ENCODE peak calls at places on chromosomes 4 and X, in seven cellular contexts. One of them, this sample, is unnamed. For H3K4me1, the result is how much of the 10 kb centered on the place peaks cover.

GRCh38 chr4:44760142-44760898 is 34.0 kb upstream of the GNPDA2 start:
- DNase-seq in neural progenitor cell: peak
- DNase-seq in psoas muscle: no peak
- DNase-seq in right atrium auricular region: no peak
- DNase-seq in lower lobe of right lung: no peak
- DNase-seq in GM23338: peak
- DNase-seq in PC-3: peak
- DNase-seq in this sample: no peak

GRCh38 chr4:5912614-5913019 is 19.7 kb upstream of the CRMP1 start:
- DNase-seq in neural progenitor cell: no peak
- DNase-seq in psoas muscle: no peak
- DNase-seq in right atrium auricular region: no peak
- DNase-seq in lower lobe of right lung: no peak
- DNase-seq in GM23338: peak
- DNase-seq in PC-3: no peak
- DNase-seq in this sample: no peak

GRCh38 chrX:11787564-11787963 is 29.5 kb downstream of the MSL3 start:
- DNase-seq in neural progenitor cell: peak
- DNase-seq in psoas muscle: peak
- DNase-seq in right atrium auricular region: peak
- DNase-seq in lower lobe of right lung: peak
- DNase-seq in GM23338: peak
- DNase-seq in PC-3: peak
- DNase-seq in this sample: no peak

GRCh38 chr4:147194604-147195003 is 248.9 kb upstream of the TTC29 start:
- DNase-seq in neural progenitor cell: no peak
- DNase-seq in psoas muscle: no peak
- DNase-seq in right atrium auricular region: no peak
- DNase-seq in lower lobe of right lung: no peak
- DNase-seq in GM23338: no peak
- DNase-seq in PC-3: no peak
- DNase-seq in this sample: no peak

GRCh38 chr4:175499735-175500352 is 312.2 kb downstream of the GPM6A start:
- DNase-seq in neural progenitor cell: no peak
- DNase-seq in psoas muscle: no peak
- DNase-seq in right atrium auricular region: no peak
- DNase-seq in lower lobe of right lung: no peak
- DNase-seq in GM23338: no peak
- DNase-seq in PC-3: no peak
- DNase-seq in this sample: no peak

GRCh38 chr4:24655971-24656370 is 71.6 kb upstream of the DHX15 start:
- DNase-seq in neural progenitor cell: no peak
- DNase-seq in psoas muscle: no peak
- DNase-seq in right atrium auricular region: no peak
- DNase-seq in lower lobe of right lung: no peak
- DNase-seq in GM23338: peak
- DNase-seq in PC-3: peak
- DNase-seq in this sample: no peak

GRCh38 chr4:10092481-10093272 is 23.9 kb downstream of the WDR1 start:
- DNase-seq in neural progenitor cell: peak
- DNase-seq in psoas muscle: peak
- DNase-seq in right atrium auricular region: no peak
- DNase-seq in lower lobe of right lung: peak
- DNase-seq in GM23338: no peak
- DNase-seq in PC-3: no peak
- DNase-seq in this sample: peak

GRCh38 chrX:68249401-68249831 is 183.9 kb downstream of the OPHN1 start:
- DNase-seq in neural progenitor cell: no peak
- DNase-seq in psoas muscle: peak
- DNase-seq in right atrium auricular region: no peak
- DNase-seq in lower lobe of right lung: no peak
- DNase-seq in GM23338: no peak
- DNase-seq in PC-3: no peak
- DNase-seq in this sample: no peak

GRCh38 chrX:133402042-133402453 is 13.2 kb downstream of the GPC4 start:
- DNase-seq in neural progenitor cell: no peak
- DNase-seq in psoas muscle: no peak
- DNase-seq in right atrium auricular region: no peak
- DNase-seq in lower lobe of right lung: no peak
- DNase-seq in GM23338: no peak
- DNase-seq in PC-3: no peak
- DNase-seq in this sample: no peak

GRCh38 chr4:88967883-88968316 is 89.1 kb downstream of the FAM13A start:
- DNase-seq in neural progenitor cell: no peak
- DNase-seq in psoas muscle: no peak
- DNase-seq in right atrium auricular region: no peak
- DNase-seq in lower lobe of right lung: no peak
- DNase-seq in GM23338: no peak
- DNase-seq in PC-3: peak
- DNase-seq in this sample: no peak

GRCh38 chr4:5772528-5773270 is 61.7 kb downstream of the EVC start:
- DNase-seq in neural progenitor cell: no peak
- DNase-seq in psoas muscle: no peak
- DNase-seq in right atrium auricular region: peak
- DNase-seq in lower lobe of right lung: no peak
- DNase-seq in GM23338: no peak
- DNase-seq in PC-3: no peak
- DNase-seq in this sample: no peak

GRCh38 chr4:151727365-151727764 is 33.4 kb downstream of the GATB start:
- DNase-seq in neural progenitor cell: no peak
- DNase-seq in psoas muscle: no peak
- DNase-seq in right atrium auricular region: no peak
- DNase-seq in lower lobe of right lung: no peak
- DNase-seq in GM23338: no peak
- DNase-seq in PC-3: peak
- DNase-seq in this sample: no peak

GRCh38 chr4:169612869-169613859 is 781 bp upstream of the NEK1 start:
- DNase-seq in neural progenitor cell: peak
- DNase-seq in psoas muscle: peak
- DNase-seq in right atrium auricular region: peak
- DNase-seq in lower lobe of right lung: peak
- DNase-seq in GM23338: peak
- DNase-seq in PC-3: peak
- DNase-seq in this sample: peak

DNA sequence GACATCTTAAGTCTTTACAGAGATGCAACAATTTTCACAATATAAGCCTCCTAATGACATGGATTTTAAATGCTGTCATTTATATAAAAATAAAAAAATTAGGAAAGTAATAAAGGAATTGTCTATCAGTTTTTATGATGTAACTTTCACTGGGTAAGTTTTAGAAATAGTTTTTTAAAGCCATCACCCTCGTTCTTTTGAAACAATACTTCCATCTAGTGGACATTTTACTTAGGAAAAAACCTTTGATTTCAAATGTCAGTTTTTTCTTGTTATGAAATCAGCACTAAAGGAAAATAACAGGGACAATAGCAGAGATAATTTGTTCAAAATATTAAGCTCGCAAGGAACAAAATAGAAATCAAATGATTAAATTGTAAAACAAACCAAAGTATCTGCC is 24.3 kb upstream of the NDNF start:
- DNase-seq in neural progenitor cell: peak
- DNase-seq in psoas muscle: no peak
- DNase-seq in right atrium auricular region: no peak
- DNase-seq in lower lobe of right lung: no peak
- DNase-seq in GM23338: peak
- DNase-seq in PC-3: peak
- DNase-seq in this sample: no peak
- H3K4me1 ChIP-seq in neural progenitor cell: under half
- H3K4me1 ChIP-seq in psoas muscle: under half
- H3K4me1 ChIP-seq in right atrium auricular region: under half
- H3K4me1 ChIP-seq in lower lobe of right lung: under half
- H3K4me1 ChIP-seq in GM23338: under half
- H3K4me1 ChIP-seq in PC-3: under half
- H3K4me1 ChIP-seq in this sample: under half

DNA sequence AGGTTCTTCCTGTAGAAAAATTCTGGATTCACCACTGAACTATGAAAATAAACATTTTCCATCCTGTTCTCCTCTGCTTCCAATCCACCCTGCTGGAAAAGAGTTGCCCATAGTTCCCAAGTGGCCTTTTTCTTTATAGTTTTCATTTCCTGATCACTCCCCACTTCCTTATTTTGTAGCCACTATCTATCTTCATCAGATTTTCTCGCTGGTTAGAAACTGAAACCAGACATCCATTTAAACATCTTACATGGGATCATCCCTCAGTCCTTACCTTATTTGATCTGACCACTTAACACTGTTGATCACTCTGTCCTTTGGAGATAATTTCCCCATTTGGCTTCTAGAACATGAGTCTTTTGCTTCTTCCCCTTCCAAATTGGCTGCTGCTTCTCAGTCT is 42.2 kb upstream of the SCOC start:
- DNase-seq in neural progenitor cell: no peak
- DNase-seq in psoas muscle: no peak
- DNase-seq in right atrium auricular region: no peak
- DNase-seq in lower lobe of right lung: no peak
- DNase-seq in GM23338: no peak
- DNase-seq in PC-3: no peak
- DNase-seq in this sample: no peak
- TF ChIP-seq CTCF in neural progenitor cell: no peak
- TF ChIP-seq CTCF in psoas muscle: no peak
- TF ChIP-seq CTCF in right atrium auricular region: no peak
- TF ChIP-seq CTCF in lower lobe of right lung: no peak
- TF ChIP-seq CTCF in GM23338: no peak
- TF ChIP-seq CTCF in PC-3: no peak
- TF ChIP-seq CTCF in this sample: no peak

GRCh38 chrX:72180539-72180938 is 1.0 kb upstream of the PIN4 start:
- DNase-seq in neural progenitor cell: no peak
- DNase-seq in psoas muscle: no peak
- DNase-seq in right atrium auricular region: no peak
- DNase-seq in lower lobe of right lung: no peak
- DNase-seq in GM23338: no peak
- DNase-seq in PC-3: no peak
- DNase-seq in this sample: no peak
- H3K4me3 ChIP-seq in neural progenitor cell: peak
- H3K4me3 ChIP-seq in psoas muscle: peak
- H3K4me3 ChIP-seq in right atrium auricular region: peak
- H3K4me3 ChIP-seq in lower lobe of right lung: peak
- H3K4me3 ChIP-seq in GM23338: peak
- H3K4me3 ChIP-seq in PC-3: peak
- H3K4me3 ChIP-seq in this sample: no peak

GRCh38 chrX:40148189-40148438 is 50.4 kb upstream of the BCOR start:
- DNase-seq in neural progenitor cell: no peak
- DNase-seq in psoas muscle: no peak
- DNase-seq in right atrium auricular region: no peak
- DNase-seq in lower lobe of right lung: no peak
- DNase-seq in GM23338: no peak
- DNase-seq in PC-3: no peak
- DNase-seq in this sample: no peak

GRCh38 chrX:40150503-40150902 is 52.7 kb upstream of the BCOR start:
- DNase-seq in neural progenitor cell: peak
- DNase-seq in psoas muscle: no peak
- DNase-seq in right atrium auricular region: no peak
- DNase-seq in lower lobe of right lung: no peak
- DNase-seq in GM23338: peak
- DNase-seq in PC-3: peak
- DNase-seq in this sample: no peak

GRCh38 chrX:40148439-40149285 is 50.9 kb upstream of the BCOR start:
- DNase-seq in neural progenitor cell: peak
- DNase-seq in psoas muscle: no peak
- DNase-seq in right atrium auricular region: no peak
- DNase-seq in lower lobe of right lung: no peak
- DNase-seq in GM23338: peak
- DNase-seq in PC-3: peak
- DNase-seq in this sample: peak

GRCh38 chrX:40147399-40148188 is 49.8 kb upstream of the BCOR start:
- DNase-seq in neural progenitor cell: peak
- DNase-seq in psoas muscle: no peak
- DNase-seq in right atrium auricular region: no peak
- DNase-seq in lower lobe of right lung: no peak
- DNase-seq in GM23338: peak
- DNase-seq in PC-3: no peak
- DNase-seq in this sample: no peak

GRCh38 chrX:40149286-40150175 is 51.8 kb upstream of the BCOR start:
- DNase-seq in neural progenitor cell: peak
- DNase-seq in psoas muscle: no peak
- DNase-seq in right atrium auricular region: no peak
- DNase-seq in lower lobe of right lung: no peak
- DNase-seq in GM23338: peak
- DNase-seq in PC-3: no peak
- DNase-seq in this sample: no peak
- H3K4me1 ChIP-seq in neural progenitor cell: half or more
- H3K4me1 ChIP-seq in psoas muscle: under half
- H3K4me1 ChIP-seq in right atrium auricular region: under half
- H3K4me1 ChIP-seq in lower lobe of right lung: under half
- H3K4me1 ChIP-seq in GM23338: under half
- H3K4me1 ChIP-seq in PC-3: under half
- H3K4me1 ChIP-seq in this sample: under half

DNA sequence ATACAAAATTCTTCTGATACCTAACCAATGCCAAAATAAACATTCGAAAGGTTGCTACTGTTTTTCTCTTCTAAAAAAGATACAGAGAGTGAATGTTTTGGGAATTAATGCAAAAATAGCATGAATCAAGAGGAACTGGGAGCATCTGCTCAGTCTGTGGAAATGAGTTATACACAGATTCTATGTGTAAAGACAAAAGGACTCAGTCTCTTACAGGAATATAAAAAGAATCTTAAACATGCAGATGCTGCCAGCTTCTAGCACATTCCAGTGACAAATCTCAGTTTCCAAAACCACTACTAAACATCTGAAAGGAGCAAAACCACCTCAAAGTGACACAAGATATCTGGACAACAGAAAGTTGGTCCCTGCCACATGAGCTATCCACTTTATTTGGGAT is 55.0 kb downstream of the PAPSS1 start:
- DNase-seq in neural progenitor cell: no peak
- DNase-seq in psoas muscle: no peak
- DNase-seq in right atrium auricular region: no peak
- DNase-seq in lower lobe of right lung: no peak
- DNase-seq in GM23338: no peak
- DNase-seq in PC-3: no peak
- DNase-seq in this sample: no peak
- TF ChIP-seq CTCF in neural progenitor cell: no peak
- TF ChIP-seq CTCF in psoas muscle: no peak
- TF ChIP-seq CTCF in right atrium auricular region: no peak
- TF ChIP-seq CTCF in lower lobe of right lung: no peak
- TF ChIP-seq CTCF in GM23338: no peak
- TF ChIP-seq CTCF in PC-3: no peak
- TF ChIP-seq CTCF in this sample: no peak

DNA sequence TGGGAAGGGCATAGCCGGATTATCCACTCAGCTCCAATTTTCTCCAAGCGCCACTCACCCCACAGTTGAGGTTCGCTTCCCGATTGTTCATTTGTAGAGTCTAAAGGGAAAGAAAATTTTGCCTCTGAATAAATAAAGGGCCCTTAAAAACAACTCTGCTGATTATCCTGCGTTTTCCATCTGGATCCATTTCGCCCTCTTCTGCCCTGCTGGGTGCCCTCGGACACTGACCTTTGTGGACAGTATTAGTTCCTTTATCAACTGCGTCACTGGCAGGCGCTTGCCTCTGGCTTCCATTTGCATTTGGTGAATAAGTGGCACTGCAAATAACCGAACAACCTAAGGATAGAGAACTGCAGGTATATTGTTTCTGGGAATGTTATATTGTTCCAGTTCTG is 10.1 kb downstream of the GSX2 start:
- DNase-seq in neural progenitor cell: peak
- DNase-seq in psoas muscle: no peak
- DNase-seq in right atrium auricular region: no peak
- DNase-seq in lower lobe of right lung: no peak
- DNase-seq in GM23338: no peak
- DNase-seq in PC-3: no peak
- DNase-seq in this sample: no peak
- H3K4me3 ChIP-seq in neural progenitor cell: peak
- H3K4me3 ChIP-seq in psoas muscle: peak
- H3K4me3 ChIP-seq in right atrium auricular region: peak
- H3K4me3 ChIP-seq in lower lobe of right lung: peak
- H3K4me3 ChIP-seq in GM23338: peak
- H3K4me3 ChIP-seq in PC-3: no peak
- H3K4me3 ChIP-seq in this sample: no peak

This sample was measured in mucosa of descending colon.